ENCODE peak calls at places on chromosomes 12 and 14, in six cellular contexts. B is cardiac muscle cell, L is HTR-8/SVneo, P is D341Med, A is activated T-cell treated with anti-CD3 and anti-CD28 coated beads for 24 hours, Z is IMR-90. X is an unnamed sample.

GRCh38 chr14:39417014-39417413 is 15.2 kb downstream of the FBXO33 start:
- DNase-seq in Z (no peak), P (no peak), B (no peak), L (no peak), A (no peak), X (no peak)

GRCh38 chr12:81245918-81246611 is 168.2 kb downstream of the ACSS3 start:
- DNase-seq in P (no peak), B (peak; percentile 19), A (no peak), Z (no peak), L (no peak), X (no peak)

GRCh38 chr14:74140374-74140850 is 55.7 kb downstream of the LIN52 start:
- DNase-seq in P (peak; percentile 86), A (no peak), B (peak; percentile 71), L (no peak), Z (no peak), X (peak; percentile 54)

GRCh38 chr12:70270108-70270507 is 26.9 kb downstream of the CNOT2 start:
- DNase-seq in P (no peak), Z (no peak), A (no peak), L (no peak), B (no peak), X (no peak)

GRCh38 chr12:15556411-15556810 is 232.8 kb downstream of the EPS8 start:
- DNase-seq in P (no peak), B (no peak), A (no peak), Z (no peak), L (no peak), X (no peak)

GRCh38 chr12:119940881-119941280 is 48.2 kb upstream of the BICDL1 start:
- DNase-seq in L (peak; percentile 56), Z (peak; percentile 68), P (no peak), A (no peak), B (no peak), X (no peak)

GRCh38 chr14:23124337-23124954 is 5.4 kb upstream of the CEBPE start:
- DNase-seq in B (no peak), A (no peak), L (no peak), Z (no peak), P (no peak), X (no peak)

GRCh38 chr12:92621833-92622232 is 81.0 kb upstream of the PLEKHG7 start:
- DNase-seq in P (no peak), Z (no peak), B (no peak), A (no peak), L (no peak), X (no peak)

GRCh38 chr14:75095690-75096089 is 26.2 kb downstream of the ZC2HC1C start:
- DNase-seq in P (no peak), Z (no peak), L (no peak), A (no peak), B (no peak), X (no peak)

GRCh38 chr12:46371718-46372130 is 849 bp downstream of the SLC38A2 start:
- DNase-seq in B (peak; percentile 68), P (peak; percentile 68), A (peak; percentile 42), Z (peak; percentile 44), L (no peak), X (peak; percentile 88)

GRCh38 chr12:109833307-109834189 is at the start of gene TRPV4:
- DNase-seq in P (no peak), B (peak; percentile 79), L (peak; percentile 41), Z (peak; percentile 23), A (no peak), X (no peak)

GRCh38 chr14:27318769-27319280 is 721.0 kb upstream of the NOVA1 start:
- DNase-seq in L (no peak), B (no peak), A (no peak), P (no peak), Z (no peak), X (no peak)